ENCODE peak calls at places on chromosomes 1 and 21, in eight cellular contexts. X is dorsolateral prefrontal cortex, I is type B pancreatic cell, Z is pancreas, K is heart left ventricle, T is hepatocyte, C is GM10248, M is upper lobe of right lung. H is an unnamed sample.

GRCh38 chr1:38915352-38915948 is 26.2 kb downstream of the RHBDL2 start:
- DNase-seq in K (no peak), Z (no peak), X (no peak), I (no peak), M (no peak), T (no peak), C (no peak), H (no peak)

GRCh38 chr1:224065455-224065854 is 48.5 kb upstream of the FBXO28 start:
- DNase-seq in T (no peak), Z (no peak), M (no peak), X (no peak), C (no peak), I (no peak), K (no peak), H (no peak)

GRCh38 chr21:22961248-22961647 is 1963.0 kb downstream of the NCAM2 start:
- DNase-seq in T (no peak), C (no peak), M (no peak), K (no peak), Z (no peak), I (no peak), X (no peak), H (no peak)

GRCh38 chr1:116357487-116357886 is 15.6 kb upstream of the ATP1A1 start:
- DNase-seq in T (no peak), M (no peak), K (no peak), X (no peak), I (no peak), C (no peak), Z (no peak), H (no peak)

GRCh38 chr1:79660127-79660526 is 653.6 kb upstream of the ADGRL4 start:
- DNase-seq in X (no peak), C (no peak), M (no peak), T (no peak), K (no peak), I (no peak), Z (no peak), H (no peak)

GRCh38 chr21:41730399-41730798 is 36.5 kb downstream of the RIPK4 start:
- DNase-seq in C (no peak), X (no peak), K (no peak), Z (peak), M (no peak), I (no peak), T (no peak), H (no peak)

GRCh38 chr1:27535386-27535785 is 45.4 kb upstream of the WASF2 start:
- DNase-seq in X (no peak), I (no peak), T (no peak), Z (no peak), K (no peak), C (no peak), M (no peak), H (no peak)

GRCh38 chr1:69737527-69738176 is 169.9 kb downstream of the LRRC7 start:
- DNase-seq in Z (no peak), K (no peak), M (no peak), I (no peak), T (peak), C (peak), X (no peak), H (no peak)

GRCh38 chr1:234362558-234362957 is 10.7 kb upstream of the COA6 start:
- DNase-seq in C (no peak), M (no peak), I (no peak), K (no peak), Z (no peak), X (no peak), T (no peak), H (no peak)

GRCh38 chr1:205003358-205004145 is 39.5 kb upstream of the CNTN2 start:
- DNase-seq in T (peak), M (no peak), C (no peak), I (no peak), K (no peak), X (no peak), Z (no peak), H (no peak)

GRCh38 chr1:94143809-94144176 is 22.8 kb upstream of the ABCA4 start:
- DNase-seq in X (no peak), M (no peak), C (no peak), K (no peak), T (no peak), I (no peak), Z (no peak), H (no peak)

GRCh38 chr1:184283999-184284398 is 102.8 kb upstream of the C1orf21 start:
- DNase-seq in I (no peak), C (no peak), M (no peak), K (peak), T (peak), X (no peak), Z (no peak), H (peak)

GRCh38 chr1:205172729-205173366 is 38.7 kb downstream of the DSTYK start:
- DNase-seq in X (no peak), I (no peak), C (no peak), K (no peak), Z (no peak), T (peak), M (no peak), H (no peak)

GRCh38 chr1:3441880-3442279 is 12.6 kb upstream of the ARHGEF16 start:
- DNase-seq in T (no peak), M (no peak), I (no peak), K (no peak), X (no peak), C (no peak), Z (peak), H (no peak)

GRCh38 chr1:228443395-228443794 is 26.7 kb upstream of the TRIM17 start:
- DNase-seq in K (no peak), I (no peak), T (no peak), Z (no peak), M (no peak), C (no peak), X (no peak), H (no peak)

GRCh38 chr1:225534135-225534534 is 106.3 kb upstream of the LBR start:
- DNase-seq in M (no peak), K (no peak), Z (no peak), X (no peak), T (no peak), C (no peak), I (no peak), H (no peak)

GRCh38 chr1:99644302-99645004 is 1.5 kb upstream of the PALMD start:
- DNase-seq in M (no peak), X (no peak), K (no peak), T (no peak), I (no peak), Z (no peak), C (no peak), H (no peak)

GRCh38 chr21:36250423-36251075 is 69.4 kb upstream of the MORC3 start:
- DNase-seq in X (no peak), K (no peak), I (no peak), Z (no peak), T (no peak), M (no peak), C (no peak), H (no peak)

GRCh38 chr21:37712204-37712934 is 203.9 kb downstream of the KCNJ6 start:
- DNase-seq in Z (no peak), C (peak), X (peak), I (no peak), T (peak), M (peak), K (peak), H (peak)

GRCh38 chr21:35050348-35051286 is 1.5 kb upstream of the RUNX1 start:
- DNase-seq in X (no peak), C (peak), Z (no peak), M (no peak), K (no peak), I (no peak), T (no peak), H (no peak)

GRCh38 chr1:89939059-89939570 is 55.8 kb upstream of the ZNF326 start:
- DNase-seq in K (no peak), M (no peak), T (no peak), X (peak), Z (no peak), I (no peak), C (no peak), H (no peak)

GRCh38 chr1:193727850-193728249 is 541.4 kb upstream of the B3GALT2 start:
- DNase-seq in X (no peak), I (no peak), T (no peak), M (no peak), C (no peak), K (no peak), Z (no peak), H (no peak)

GRCh38 chr1:86100401-86100800 is 56.2 kb downstream of the COL24A1 start:
- DNase-seq in K (no peak), M (no peak), I (no peak), Z (no peak), C (no peak), T (no peak), X (no peak), H (no peak)

GRCh38 chr1:222736470-222736869 is 532 bp upstream of the FAM177B start:
- DNase-seq in I (no peak), T (no peak), K (no peak), X (no peak), Z (no peak), M (no peak), C (no peak), H (no peak)

GRCh38 chr1:193346085-193346484 is 159.7 kb upstream of the B3GALT2 start:
- DNase-seq in I (no peak), K (no peak), T (no peak), Z (no peak), C (no peak), X (no peak), M (no peak), H (no peak)

GRCh38 chr1:214583824-214584554 is 19.0 kb upstream of the CENPF start:
- DNase-seq in I (no peak), Z (no peak), T (no peak), C (no peak), M (no peak), X (no peak), K (no peak), H (no peak)

GRCh38 chr1:47675047-47675675 is 237.3 kb downstream of the FOXD2 start:
- DNase-seq in I (peak), X (no peak), M (peak), T (no peak), C (no peak), Z (no peak), K (peak), H (no peak)

GRCh38 chr1:165551469-165551868 is 7.7 kb downstream of the LRRC52 start:
- DNase-seq in X (no peak), K (no peak), M (no peak), C (no peak), Z (no peak), T (no peak), I (no peak), H (peak)

GRCh38 chr1:248681651-248682050 is 20.9 kb downstream of the OR14I1 start:
- DNase-seq in Z (no peak), C (no peak), T (no peak), K (no peak), M (no peak), I (no peak), X (no peak), H (no peak)

GRCh38 chr1:74835046-74835445 is 102.1 kb downstream of the TYW3 start:
- DNase-seq in M (no peak), I (no peak), C (no peak), Z (no peak), X (no peak), T (no peak), K (no peak), H (no peak)

GRCh38 chr1:67190410-67190809 is 24.2 kb downstream of the IL23R start:
- DNase-seq in C (no peak), Z (no peak), X (no peak), I (no peak), T (no peak), K (no peak), M (no peak), H (no peak)

GRCh38 chr1:223195281-223195680 is 52.2 kb upstream of the TLR5 start:
- DNase-seq in I (no peak), K (no peak), C (no peak), M (no peak), X (no peak), T (no peak), Z (no peak), H (no peak)

GRCh38 chr1:93244298-93245069 is 64.0 kb downstream of the CCDC18 start:
- DNase-seq in Z (no peak), I (no peak), T (no peak), X (no peak), C (no peak), K (no peak), M (no peak), H (no peak)

GRCh38 chr1:11143907-11144306 is 44.2 kb upstream of the EXOSC10 start:
- DNase-seq in K (no peak), M (no peak), X (no peak), C (peak), T (no peak), Z (no peak), I (no peak), H (no peak)

GRCh38 chr1:197521118-197521739 is 253.2 kb downstream of the CRB1 start:
- DNase-seq in M (no peak), Z (no peak), K (no peak), X (no peak), I (no peak), C (peak), T (peak), H (no peak)

GRCh38 chr1:9044241-9044640 is 18.0 kb upstream of the SLC2A7 start:
- DNase-seq in C (no peak), T (no peak), M (peak), Z (no peak), X (no peak), I (no peak), K (no peak), H (no peak)
- TF ChIP-seq CTCF in C (no peak), T (no peak), M (no peak), Z (no peak), X (no peak), I (no peak), K (no peak), H (no peak)

GRCh38 chr1:106954830-106955229 is 101.6 kb upstream of the PRMT6 start:
- DNase-seq in I (no peak), X (no peak), M (no peak), K (no peak), T (no peak), C (no peak), Z (no peak), H (no peak)

GRCh38 chr1:106956721-106957120 is 99.8 kb upstream of the PRMT6 start:
- DNase-seq in Z (no peak), C (no peak), I (no peak), M (no peak), K (no peak), X (no peak), T (no peak), H (no peak)

GRCh38 chr1:106960412-106960811 is 96.1 kb upstream of the PRMT6 start:
- DNase-seq in Z (no peak), X (no peak), T (no peak), M (no peak), C (no peak), I (no peak), K (no peak), H (no peak)

GRCh38 chr1:106961671-106962070 is 94.8 kb upstream of the PRMT6 start:
- DNase-seq in C (no peak), K (no peak), T (no peak), M (no peak), I (no peak), X (no peak), Z (no peak), H (no peak)

DNA sequence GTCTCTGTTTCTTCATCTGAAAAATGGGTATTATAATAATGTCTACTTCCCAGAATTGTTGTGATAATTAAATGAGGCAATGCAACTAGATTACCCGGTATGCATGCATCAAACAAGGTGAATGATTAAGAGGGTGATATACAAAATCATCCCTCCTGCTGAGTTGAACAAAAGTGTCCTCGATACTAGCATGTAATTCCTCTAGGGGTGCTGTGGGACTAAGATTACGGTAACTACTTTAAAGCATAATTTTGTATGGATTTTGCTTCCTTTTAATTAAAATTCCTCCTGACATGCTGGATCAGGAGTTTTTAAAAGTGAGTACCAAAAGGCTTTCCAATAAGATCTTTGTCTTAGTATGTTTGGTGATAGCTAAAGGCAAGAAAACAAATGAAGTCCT is 98.7 kb upstream of the PRMT6 start:
- DNase-seq in K (no peak), Z (no peak), T (no peak), X (no peak), I (no peak), M (no peak), C (no peak), H (no peak)
- TF ChIP-seq CTCF in K (no peak), Z (no peak), T (no peak), X (no peak), I (peak), M (no peak), C (peak), H (no peak)

DNA sequence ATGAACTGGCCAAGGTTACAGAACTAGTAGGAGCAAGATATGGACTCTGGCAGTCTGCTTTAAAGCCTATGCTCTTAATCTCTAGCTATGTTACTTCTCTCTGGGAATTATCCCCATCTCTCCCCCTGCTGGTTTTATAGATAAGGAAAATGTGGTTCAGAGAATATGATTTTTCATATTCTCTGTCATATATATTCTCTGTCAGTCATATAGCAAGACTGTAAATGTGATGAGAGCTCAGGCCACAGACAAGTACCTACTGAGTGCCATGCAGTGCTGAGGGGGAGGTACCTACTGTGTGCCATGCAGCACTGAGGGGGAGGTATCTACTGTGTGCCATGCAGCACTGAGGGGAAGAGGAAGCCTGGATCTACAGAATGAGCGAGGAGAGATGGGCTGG is 220.3 kb upstream of the FGGY start:
- DNase-seq in I (no peak), M (no peak), T (no peak), K (no peak), C (no peak), X (no peak), Z (no peak), H (no peak)
- TF ChIP-seq CTCF in I (peak), M (peak), T (peak), K (no peak), C (no peak), X (no peak), Z (no peak), H (no peak)

DNA sequence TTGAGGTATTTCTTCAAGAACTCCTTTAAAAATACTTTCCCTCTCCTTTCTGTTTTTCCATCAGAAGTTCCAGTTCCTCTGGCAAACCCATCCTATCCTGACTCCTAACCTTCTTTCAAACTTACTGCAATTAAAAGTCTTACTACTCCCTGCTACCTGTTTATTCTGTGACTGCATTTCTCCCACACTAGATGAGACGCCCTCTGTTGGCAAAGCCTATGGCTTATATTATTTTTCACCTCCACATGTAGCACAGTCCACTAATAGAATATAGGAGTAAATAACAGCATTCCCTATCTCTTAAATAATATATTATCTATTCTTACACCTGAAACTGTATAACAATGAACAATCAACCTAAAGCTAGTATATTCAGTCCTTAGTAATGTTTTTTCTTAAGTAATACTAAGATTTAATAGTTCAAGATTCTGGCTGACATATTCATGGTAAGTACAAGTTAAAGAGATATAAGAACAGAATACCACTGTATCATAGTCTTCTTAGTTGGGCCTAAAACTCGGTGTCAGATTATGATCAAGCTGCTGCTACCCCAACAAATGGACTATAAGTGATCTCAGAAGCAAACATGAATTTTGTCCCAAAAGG is 54.8 kb downstream of the RAB3GAP2 start:
- DNase-seq in K (no peak), I (no peak), T (peak), C (no peak), M (no peak), Z (no peak), X (no peak), H (no peak)
- TF ChIP-seq CTCF in K (no peak), I (peak), T (peak), C (peak), M (peak), Z (no peak), X (no peak), H (peak)

GRCh38 chr1:25610822-25611630 is 5.6 kb upstream of the MAN1C1 start:
- DNase-seq in C (no peak), T (no peak), M (no peak), X (no peak), I (peak), Z (no peak), K (no peak), H (no peak)
- TF ChIP-seq CTCF in C (peak), T (no peak), M (peak), X (no peak), I (no peak), Z (no peak), K (no peak), H (no peak)

DNA sequence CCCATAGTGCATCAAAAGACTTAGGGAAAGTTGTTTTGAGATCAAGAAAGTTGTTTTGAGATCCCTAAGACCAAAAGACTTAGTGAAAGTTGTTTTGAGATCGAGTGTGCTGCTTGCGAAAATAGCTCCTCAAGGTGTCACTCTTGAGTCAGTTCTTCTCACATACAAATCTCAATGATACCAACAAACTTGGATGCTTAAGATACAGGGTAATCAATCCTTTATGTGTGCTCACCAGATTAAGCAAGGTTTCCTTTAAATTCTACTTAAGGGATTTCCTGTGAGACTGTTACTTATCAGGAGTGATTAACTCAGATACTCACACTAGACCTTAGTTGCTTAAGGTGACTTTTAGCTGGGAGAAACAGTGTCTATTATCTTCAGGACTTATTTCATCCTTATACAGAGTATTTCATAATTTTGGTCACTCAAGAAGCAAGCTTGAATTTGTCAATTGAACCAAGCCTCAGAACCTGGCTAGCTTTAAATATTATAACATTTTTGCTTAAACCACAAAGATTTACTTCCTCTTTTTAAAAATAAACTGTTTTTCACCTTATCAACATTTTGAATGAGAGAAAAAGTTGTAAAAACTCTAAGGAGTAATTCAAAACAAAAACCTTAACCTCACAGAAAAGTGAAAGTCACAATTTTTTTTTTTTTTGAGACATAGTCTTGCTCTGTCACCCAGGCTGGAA is 8.0 kb upstream of the RLF start:
- DNase-seq in I (no peak), Z (no peak), M (no peak), K (no peak), T (peak), X (no peak), C (peak), H (no peak)
- TF ChIP-seq CTCF in I (peak), Z (peak), M (peak), K (peak), T (peak), X (peak), C (peak), H (peak)